ENCODE peak calls at places on chromosomes 6 and 20, in nine cellular contexts. One of them, this sample, is unnamed.
A peak's percentile ranks its signal among the peaks of the same experiment; 100 is the strongest.

GRCh38 chr20:25859649-25860530 is 163.2 kb upstream of the ZNF337 start:
- DNase-seq in activated T-helper 1 cell treated with Interleukin-2 at 50 U/mL for 16 hours: peak; percentile 36
- DNase-seq in left cardiac atrium: peak; percentile 81
- DNase-seq in GM03348: peak; percentile 46
- DNase-seq in cardiac muscle cell: peak; percentile 51
- DNase-seq in stimulated activated naive CD4-positive, alpha-beta T cell: peak; percentile 13
- DNase-seq in H54: no peak
- DNase-seq in B cell: peak; percentile 69
- DNase-seq in stimulated activated CD8-positive, alpha-beta memory T cell treated with anti-CD3 and anti-CD28 coated beads, Interleukin-2, amount 100 ng/mL, for 1 hour: peak; percentile 8
- DNase-seq in this sample: peak; percentile 35

GRCh38 chr6:73766040-73766439 is 70.0 kb downstream of the CD109 start:
- DNase-seq in activated T-helper 1 cell treated with Interleukin-2 at 50 U/mL for 16 hours: no peak
- DNase-seq in left cardiac atrium: no peak
- DNase-seq in GM03348: no peak
- DNase-seq in cardiac muscle cell: peak; percentile 48
- DNase-seq in stimulated activated naive CD4-positive, alpha-beta T cell: no peak
- DNase-seq in H54: no peak
- DNase-seq in B cell: no peak
- DNase-seq in stimulated activated CD8-positive, alpha-beta memory T cell treated with anti-CD3 and anti-CD28 coated beads, Interleukin-2, amount 100 ng/mL, for 1 hour: no peak
- DNase-seq in this sample: no peak

GRCh38 chr6:81656231-81656630 is 96.2 kb downstream of the TENT5A start:
- DNase-seq in activated T-helper 1 cell treated with Interleukin-2 at 50 U/mL for 16 hours: no peak
- DNase-seq in left cardiac atrium: no peak
- DNase-seq in GM03348: no peak
- DNase-seq in cardiac muscle cell: no peak
- DNase-seq in stimulated activated naive CD4-positive, alpha-beta T cell: no peak
- DNase-seq in H54: no peak
- DNase-seq in B cell: no peak
- DNase-seq in stimulated activated CD8-positive, alpha-beta memory T cell treated with anti-CD3 and anti-CD28 coated beads, Interleukin-2, amount 100 ng/mL, for 1 hour: no peak
- DNase-seq in this sample: no peak

GRCh38 chr20:16661738-16662137 is 68.1 kb upstream of the SNRPB2 start:
- DNase-seq in activated T-helper 1 cell treated with Interleukin-2 at 50 U/mL for 16 hours: no peak
- DNase-seq in left cardiac atrium: no peak
- DNase-seq in GM03348: peak; percentile 12
- DNase-seq in cardiac muscle cell: no peak
- DNase-seq in stimulated activated naive CD4-positive, alpha-beta T cell: no peak
- DNase-seq in H54: no peak
- DNase-seq in B cell: no peak
- DNase-seq in stimulated activated CD8-positive, alpha-beta memory T cell treated with anti-CD3 and anti-CD28 coated beads, Interleukin-2, amount 100 ng/mL, for 1 hour: no peak
- DNase-seq in this sample: no peak

GRCh38 chr6:132598473-132598872 is 8.9 kb upstream of the TAAR5 start:
- DNase-seq in activated T-helper 1 cell treated with Interleukin-2 at 50 U/mL for 16 hours: no peak
- DNase-seq in left cardiac atrium: no peak
- DNase-seq in GM03348: no peak
- DNase-seq in cardiac muscle cell: peak; percentile 34
- DNase-seq in stimulated activated naive CD4-positive, alpha-beta T cell: no peak
- DNase-seq in H54: no peak
- DNase-seq in B cell: no peak
- DNase-seq in stimulated activated CD8-positive, alpha-beta memory T cell treated with anti-CD3 and anti-CD28 coated beads, Interleukin-2, amount 100 ng/mL, for 1 hour: no peak
- DNase-seq in this sample: no peak

GRCh38 chr6:154598403-154598802 is 87.9 kb upstream of the CNKSR3 start:
- DNase-seq in activated T-helper 1 cell treated with Interleukin-2 at 50 U/mL for 16 hours: no peak
- DNase-seq in left cardiac atrium: no peak
- DNase-seq in GM03348: no peak
- DNase-seq in cardiac muscle cell: no peak
- DNase-seq in stimulated activated naive CD4-positive, alpha-beta T cell: no peak
- DNase-seq in H54: no peak
- DNase-seq in B cell: no peak
- DNase-seq in stimulated activated CD8-positive, alpha-beta memory T cell treated with anti-CD3 and anti-CD28 coated beads, Interleukin-2, amount 100 ng/mL, for 1 hour: no peak
- DNase-seq in this sample: no peak

GRCh38 chr6:37175332-37176267 is 5.6 kb downstream of the PIM1 start:
- DNase-seq in activated T-helper 1 cell treated with Interleukin-2 at 50 U/mL for 16 hours: no peak
- DNase-seq in left cardiac atrium: no peak
- DNase-seq in GM03348: no peak
- DNase-seq in cardiac muscle cell: no peak
- DNase-seq in stimulated activated naive CD4-positive, alpha-beta T cell: no peak
- DNase-seq in H54: no peak
- DNase-seq in B cell: peak; percentile 68
- DNase-seq in stimulated activated CD8-positive, alpha-beta memory T cell treated with anti-CD3 and anti-CD28 coated beads, Interleukin-2, amount 100 ng/mL, for 1 hour: no peak
- DNase-seq in this sample: no peak

GRCh38 chr6:5337573-5337972 is 76.3 kb downstream of the FARS2 start:
- DNase-seq in activated T-helper 1 cell treated with Interleukin-2 at 50 U/mL for 16 hours: no peak
- DNase-seq in left cardiac atrium: no peak
- DNase-seq in GM03348: peak; percentile 41
- DNase-seq in cardiac muscle cell: no peak
- DNase-seq in stimulated activated naive CD4-positive, alpha-beta T cell: no peak
- DNase-seq in H54: no peak
- DNase-seq in B cell: no peak
- DNase-seq in stimulated activated CD8-positive, alpha-beta memory T cell treated with anti-CD3 and anti-CD28 coated beads, Interleukin-2, amount 100 ng/mL, for 1 hour: no peak
- DNase-seq in this sample: no peak

GRCh38 chr20:61924858-61925554 is 140.7 kb downstream of the TAF4 start:
- DNase-seq in activated T-helper 1 cell treated with Interleukin-2 at 50 U/mL for 16 hours: no peak
- DNase-seq in left cardiac atrium: no peak
- DNase-seq in GM03348: no peak
- DNase-seq in cardiac muscle cell: no peak
- DNase-seq in stimulated activated naive CD4-positive, alpha-beta T cell: no peak
- DNase-seq in H54: no peak
- DNase-seq in B cell: peak; percentile 19
- DNase-seq in stimulated activated CD8-positive, alpha-beta memory T cell treated with anti-CD3 and anti-CD28 coated beads, Interleukin-2, amount 100 ng/mL, for 1 hour: no peak
- DNase-seq in this sample: no peak

GRCh38 chr6:15534970-15535369 is 127.9 kb downstream of the DTNBP1 start:
- DNase-seq in activated T-helper 1 cell treated with Interleukin-2 at 50 U/mL for 16 hours: no peak
- DNase-seq in left cardiac atrium: no peak
- DNase-seq in GM03348: no peak
- DNase-seq in cardiac muscle cell: no peak
- DNase-seq in stimulated activated naive CD4-positive, alpha-beta T cell: no peak
- DNase-seq in H54: no peak
- DNase-seq in B cell: no peak
- DNase-seq in stimulated activated CD8-positive, alpha-beta memory T cell treated with anti-CD3 and anti-CD28 coated beads, Interleukin-2, amount 100 ng/mL, for 1 hour: no peak
- DNase-seq in this sample: no peak

GRCh38 chr6:128504003-128504654 is 16.3 kb downstream of the PTPRK start:
- DNase-seq in activated T-helper 1 cell treated with Interleukin-2 at 50 U/mL for 16 hours: no peak
- DNase-seq in left cardiac atrium: no peak
- DNase-seq in GM03348: no peak
- DNase-seq in cardiac muscle cell: peak; percentile 63
- DNase-seq in stimulated activated naive CD4-positive, alpha-beta T cell: no peak
- DNase-seq in H54: no peak
- DNase-seq in B cell: no peak
- DNase-seq in stimulated activated CD8-positive, alpha-beta memory T cell treated with anti-CD3 and anti-CD28 coated beads, Interleukin-2, amount 100 ng/mL, for 1 hour: no peak
- DNase-seq in this sample: no peak

GRCh38 chr6:167797871-167798265 is 28.8 kb upstream of the AFDN start:
- DNase-seq in activated T-helper 1 cell treated with Interleukin-2 at 50 U/mL for 16 hours: no peak
- DNase-seq in left cardiac atrium: no peak
- DNase-seq in GM03348: no peak
- DNase-seq in cardiac muscle cell: no peak
- DNase-seq in stimulated activated naive CD4-positive, alpha-beta T cell: no peak
- DNase-seq in H54: no peak
- DNase-seq in B cell: no peak
- DNase-seq in stimulated activated CD8-positive, alpha-beta memory T cell treated with anti-CD3 and anti-CD28 coated beads, Interleukin-2, amount 100 ng/mL, for 1 hour: no peak
- DNase-seq in this sample: no peak

GRCh38 chr20:17659801-17660200 is 22.2 kb downstream of the RRBP1 start:
- DNase-seq in activated T-helper 1 cell treated with Interleukin-2 at 50 U/mL for 16 hours: no peak
- DNase-seq in left cardiac atrium: peak; percentile 3
- DNase-seq in GM03348: no peak
- DNase-seq in cardiac muscle cell: no peak
- DNase-seq in stimulated activated naive CD4-positive, alpha-beta T cell: no peak
- DNase-seq in H54: no peak
- DNase-seq in B cell: no peak
- DNase-seq in stimulated activated CD8-positive, alpha-beta memory T cell treated with anti-CD3 and anti-CD28 coated beads, Interleukin-2, amount 100 ng/mL, for 1 hour: no peak
- DNase-seq in this sample: no peak

GRCh38 chr20:47748851-47749250 is 36.4 kb downstream of the SULF2 start:
- DNase-seq in activated T-helper 1 cell treated with Interleukin-2 at 50 U/mL for 16 hours: no peak
- DNase-seq in left cardiac atrium: no peak
- DNase-seq in GM03348: no peak
- DNase-seq in cardiac muscle cell: no peak
- DNase-seq in stimulated activated naive CD4-positive, alpha-beta T cell: no peak
- DNase-seq in H54: no peak
- DNase-seq in B cell: no peak
- DNase-seq in stimulated activated CD8-positive, alpha-beta memory T cell treated with anti-CD3 and anti-CD28 coated beads, Interleukin-2, amount 100 ng/mL, for 1 hour: no peak
- DNase-seq in this sample: no peak

GRCh38 chr6:73234732-73235131 is 9.4 kb upstream of the KHDC1L start:
- DNase-seq in activated T-helper 1 cell treated with Interleukin-2 at 50 U/mL for 16 hours: no peak
- DNase-seq in left cardiac atrium: no peak
- DNase-seq in GM03348: peak; percentile 35
- DNase-seq in cardiac muscle cell: no peak
- DNase-seq in stimulated activated naive CD4-positive, alpha-beta T cell: no peak
- DNase-seq in H54: no peak
- DNase-seq in B cell: no peak
- DNase-seq in stimulated activated CD8-positive, alpha-beta memory T cell treated with anti-CD3 and anti-CD28 coated beads, Interleukin-2, amount 100 ng/mL, for 1 hour: no peak
- DNase-seq in this sample: peak; percentile 77

GRCh38 chr20:37220796-37221195 is 40.8 kb downstream of the GHRH start:
- DNase-seq in activated T-helper 1 cell treated with Interleukin-2 at 50 U/mL for 16 hours: no peak
- DNase-seq in left cardiac atrium: no peak
- DNase-seq in GM03348: peak; percentile 24
- DNase-seq in cardiac muscle cell: no peak
- DNase-seq in stimulated activated naive CD4-positive, alpha-beta T cell: no peak
- DNase-seq in H54: no peak
- DNase-seq in B cell: no peak
- DNase-seq in stimulated activated CD8-positive, alpha-beta memory T cell treated with anti-CD3 and anti-CD28 coated beads, Interleukin-2, amount 100 ng/mL, for 1 hour: no peak
- DNase-seq in this sample: no peak

GRCh38 chr6:134060491-134061106 is 8.2 kb upstream of the SLC2A12 start:
- DNase-seq in activated T-helper 1 cell treated with Interleukin-2 at 50 U/mL for 16 hours: no peak
- DNase-seq in left cardiac atrium: no peak
- DNase-seq in GM03348: peak; percentile 85
- DNase-seq in cardiac muscle cell: no peak
- DNase-seq in stimulated activated naive CD4-positive, alpha-beta T cell: no peak
- DNase-seq in H54: peak; percentile 40
- DNase-seq in B cell: no peak
- DNase-seq in stimulated activated CD8-positive, alpha-beta memory T cell treated with anti-CD3 and anti-CD28 coated beads, Interleukin-2, amount 100 ng/mL, for 1 hour: no peak
- DNase-seq in this sample: no peak

GRCh38 chr20:52923123-52923543 is 49.0 kb upstream of the TSHZ2 start:
- DNase-seq in activated T-helper 1 cell treated with Interleukin-2 at 50 U/mL for 16 hours: no peak
- DNase-seq in left cardiac atrium: no peak
- DNase-seq in GM03348: peak; percentile 85
- DNase-seq in cardiac muscle cell: no peak
- DNase-seq in stimulated activated naive CD4-positive, alpha-beta T cell: no peak
- DNase-seq in H54: no peak
- DNase-seq in B cell: no peak
- DNase-seq in stimulated activated CD8-positive, alpha-beta memory T cell treated with anti-CD3 and anti-CD28 coated beads, Interleukin-2, amount 100 ng/mL, for 1 hour: no peak
- DNase-seq in this sample: peak; percentile 99

GRCh38 chr6:43699564-43700186 is 12.1 kb upstream of the MRPS18A start:
- DNase-seq in activated T-helper 1 cell treated with Interleukin-2 at 50 U/mL for 16 hours: no peak
- DNase-seq in left cardiac atrium: peak; percentile 46
- DNase-seq in GM03348: no peak
- DNase-seq in cardiac muscle cell: no peak
- DNase-seq in stimulated activated naive CD4-positive, alpha-beta T cell: no peak
- DNase-seq in H54: peak; percentile 60
- DNase-seq in B cell: no peak
- DNase-seq in stimulated activated CD8-positive, alpha-beta memory T cell treated with anti-CD3 and anti-CD28 coated beads, Interleukin-2, amount 100 ng/mL, for 1 hour: no peak
- DNase-seq in this sample: no peak

GRCh38 chr6:117233146-117233545 is 32.2 kb upstream of the VGLL2 start:
- DNase-seq in activated T-helper 1 cell treated with Interleukin-2 at 50 U/mL for 16 hours: no peak
- DNase-seq in left cardiac atrium: no peak
- DNase-seq in GM03348: peak; percentile 14
- DNase-seq in cardiac muscle cell: no peak
- DNase-seq in stimulated activated naive CD4-positive, alpha-beta T cell: no peak
- DNase-seq in H54: no peak
- DNase-seq in B cell: no peak
- DNase-seq in stimulated activated CD8-positive, alpha-beta memory T cell treated with anti-CD3 and anti-CD28 coated beads, Interleukin-2, amount 100 ng/mL, for 1 hour: no peak
- DNase-seq in this sample: no peak

GRCh38 chr20:19761853-19762252 is 3.8 kb downstream of the RIN2 start:
- DNase-seq in activated T-helper 1 cell treated with Interleukin-2 at 50 U/mL for 16 hours: no peak
- DNase-seq in left cardiac atrium: no peak
- DNase-seq in GM03348: no peak
- DNase-seq in cardiac muscle cell: no peak
- DNase-seq in stimulated activated naive CD4-positive, alpha-beta T cell: no peak
- DNase-seq in H54: no peak
- DNase-seq in B cell: no peak
- DNase-seq in stimulated activated CD8-positive, alpha-beta memory T cell treated with anti-CD3 and anti-CD28 coated beads, Interleukin-2, amount 100 ng/mL, for 1 hour: no peak
- DNase-seq in this sample: no peak

GRCh38 chr6:15538106-15538505 is 124.7 kb downstream of the DTNBP1 start:
- DNase-seq in activated T-helper 1 cell treated with Interleukin-2 at 50 U/mL for 16 hours: no peak
- DNase-seq in left cardiac atrium: no peak
- DNase-seq in GM03348: no peak
- DNase-seq in cardiac muscle cell: no peak
- DNase-seq in stimulated activated naive CD4-positive, alpha-beta T cell: no peak
- DNase-seq in H54: no peak
- DNase-seq in B cell: no peak
- DNase-seq in stimulated activated CD8-positive, alpha-beta memory T cell treated with anti-CD3 and anti-CD28 coated beads, Interleukin-2, amount 100 ng/mL, for 1 hour: no peak
- DNase-seq in this sample: no peak

GRCh38 chr20:46169245-46170171 is 51.4 kb downstream of the CD40 start:
- DNase-seq in activated T-helper 1 cell treated with Interleukin-2 at 50 U/mL for 16 hours: no peak
- DNase-seq in left cardiac atrium: no peak
- DNase-seq in GM03348: no peak
- DNase-seq in cardiac muscle cell: peak; percentile 36
- DNase-seq in stimulated activated naive CD4-positive, alpha-beta T cell: no peak
- DNase-seq in H54: no peak
- DNase-seq in B cell: no peak
- DNase-seq in stimulated activated CD8-positive, alpha-beta memory T cell treated with anti-CD3 and anti-CD28 coated beads, Interleukin-2, amount 100 ng/mL, for 1 hour: no peak
- DNase-seq in this sample: peak; percentile 9

GRCh38 chr6:107493158-107494057 is 3.5 kb downstream of the SOBP start:
- DNase-seq in activated T-helper 1 cell treated with Interleukin-2 at 50 U/mL for 16 hours: no peak
- DNase-seq in left cardiac atrium: no peak
- DNase-seq in GM03348: no peak
- DNase-seq in cardiac muscle cell: peak; percentile 77
- DNase-seq in stimulated activated naive CD4-positive, alpha-beta T cell: no peak
- DNase-seq in H54: no peak
- DNase-seq in B cell: no peak
- DNase-seq in stimulated activated CD8-positive, alpha-beta memory T cell treated with anti-CD3 and anti-CD28 coated beads, Interleukin-2, amount 100 ng/mL, for 1 hour: no peak
- DNase-seq in this sample: no peak

GRCh38 chr20:56795492-56795891 is 166.4 kb downstream of the TFAP2C start:
- DNase-seq in activated T-helper 1 cell treated with Interleukin-2 at 50 U/mL for 16 hours: no peak
- DNase-seq in left cardiac atrium: no peak
- DNase-seq in GM03348: no peak
- DNase-seq in cardiac muscle cell: no peak
- DNase-seq in stimulated activated naive CD4-positive, alpha-beta T cell: no peak
- DNase-seq in H54: no peak
- DNase-seq in B cell: no peak
- DNase-seq in stimulated activated CD8-positive, alpha-beta memory T cell treated with anti-CD3 and anti-CD28 coated beads, Interleukin-2, amount 100 ng/mL, for 1 hour: no peak
- DNase-seq in this sample: no peak

GRCh38 chr6:161544801-161545490 is 271.1 kb upstream of the AGPAT4 start:
- DNase-seq in activated T-helper 1 cell treated with Interleukin-2 at 50 U/mL for 16 hours: no peak
- DNase-seq in left cardiac atrium: no peak
- DNase-seq in GM03348: no peak
- DNase-seq in cardiac muscle cell: no peak
- DNase-seq in stimulated activated naive CD4-positive, alpha-beta T cell: no peak
- DNase-seq in H54: no peak
- DNase-seq in B cell: no peak
- DNase-seq in stimulated activated CD8-positive, alpha-beta memory T cell treated with anti-CD3 and anti-CD28 coated beads, Interleukin-2, amount 100 ng/mL, for 1 hour: no peak
- DNase-seq in this sample: no peak

GRCh38 chr20:946826-947225 is 30.7 kb upstream of the ANGPT4 start:
- DNase-seq in activated T-helper 1 cell treated with Interleukin-2 at 50 U/mL for 16 hours: no peak
- DNase-seq in left cardiac atrium: no peak
- DNase-seq in GM03348: no peak
- DNase-seq in cardiac muscle cell: no peak
- DNase-seq in stimulated activated naive CD4-positive, alpha-beta T cell: no peak
- DNase-seq in H54: no peak
- DNase-seq in B cell: no peak
- DNase-seq in stimulated activated CD8-positive, alpha-beta memory T cell treated with anti-CD3 and anti-CD28 coated beads, Interleukin-2, amount 100 ng/mL, for 1 hour: no peak
- DNase-seq in this sample: no peak